ENCODE peak calls at places on chromosome 3, in ten cellular contexts. S, B, F, N, D, T, O, I, J and C are unnamed samples.
A peak's percentile ranks its signal among the peaks of the same experiment; 100 is the strongest.

GRCh38 chr3:161413127-161413854 is 42.0 kb upstream of the SPTSSB start:
- DNase-seq in S (no peak), B (peak; percentile 57), F (no peak), N (peak; percentile 7), D (peak; percentile 84), T (peak; percentile 66), O (no peak), I (peak; percentile 72), J (no peak), C (no peak)

GRCh38 chr3:175046666-175047065 is 187.5 kb downstream of the NAALADL2 start:
- DNase-seq in S (no peak), B (no peak), F (no peak), N (no peak), D (peak; percentile 37), T (no peak), O (no peak), I (peak; percentile 11), J (no peak), C (no peak)

GRCh38 chr3:141448606-141449216 is 38.1 kb upstream of the RASA2 start:
- DNase-seq in S (no peak), B (no peak), F (no peak), N (no peak), D (no peak), T (no peak), O (no peak), I (peak; percentile 62), J (no peak), C (no peak)

GRCh38 chr3:185207931-185208746 is 45.7 kb downstream of the EHHADH start:
- DNase-seq in S (no peak), B (no peak), F (peak; percentile 45), N (no peak), D (peak; percentile 37), T (no peak), O (no peak), I (peak; percentile 30), J (peak; percentile 92), C (no peak)

GRCh38 chr3:193971268-193971751 is 164.6 kb upstream of the HES1 start:
- DNase-seq in S (no peak), B (no peak), F (peak; percentile 67), N (no peak), D (no peak), T (no peak), O (no peak), I (peak; percentile 47), J (peak; percentile 68), C (no peak)

GRCh38 chr3:63912768-63913588 is 795 bp upstream of the SCAANT1 start:
- DNase-seq in S (peak; percentile 30), B (no peak), F (peak; percentile 53), N (no peak), D (peak; percentile 70), T (peak; percentile 44), O (no peak), I (peak; percentile 76), J (peak; percentile 61), C (peak; percentile 39)

GRCh38 chr3:184559336-184559735 is 2.2 kb upstream of the EPHB3 start:
- DNase-seq in S (no peak), B (no peak), F (no peak), N (no peak), D (no peak), T (no peak), O (no peak), I (no peak), J (no peak), C (peak; percentile 16)

GRCh38 chr3:106332884-106333283 is 464.1 kb upstream of the CBLB start:
- DNase-seq in S (no peak), B (no peak), F (no peak), N (no peak), D (no peak), T (no peak), O (no peak), I (no peak), J (peak; percentile 82), C (no peak)

GRCh38 chr3:24365168-24365567 is 129.5 kb downstream of the THRB start:
- DNase-seq in S (no peak), B (no peak), F (no peak), N (peak; percentile 60), D (peak; percentile 90), T (peak; percentile 35), O (no peak), I (peak; percentile 84), J (peak; percentile 97), C (no peak)

GRCh38 chr3:80338366-80338765 is 570.6 kb upstream of the ROBO1 start:
- DNase-seq in S (no peak), B (no peak), F (no peak), N (no peak), D (peak; percentile 3), T (no peak), O (no peak), I (no peak), J (peak; percentile 69), C (no peak)

GRCh38 chr3:151999936-152000335 is 126.5 kb downstream of the SUCNR1 start:
- DNase-seq in S (no peak), B (no peak), F (no peak), N (no peak), D (no peak), T (no peak), O (no peak), I (no peak), J (no peak), C (no peak)

GRCh38 chr3:16687206-16687605 is 82.0 kb upstream of the DAZL start:
- DNase-seq in S (no peak), B (no peak), F (no peak), N (no peak), D (no peak), T (no peak), O (no peak), I (no peak), J (no peak), C (no peak)

GRCh38 chr3:100635273-100635701 is 25.9 kb downstream of the ADGRG7 start:
- DNase-seq in S (no peak), B (no peak), F (no peak), N (no peak), D (no peak), T (no peak), O (no peak), I (no peak), J (no peak), C (no peak)

GRCh38 chr3:94544131-94544530 is 481.3 kb downstream of the NSUN3 start:
- DNase-seq in S (no peak), B (no peak), F (no peak), N (no peak), D (no peak), T (no peak), O (no peak), I (no peak), J (no peak), C (no peak)

GRCh38 chr3:120471643-120472042 is 20.9 kb upstream of the FSTL1 start:
- DNase-seq in S (no peak), B (no peak), F (no peak), N (no peak), D (peak; percentile 62), T (no peak), O (no peak), I (peak; percentile 67), J (no peak), C (no peak)

GRCh38 chr3:39121626-39122025 is 14.1 kb downstream of the TTC21A start:
- DNase-seq in S (no peak), B (no peak), F (no peak), N (no peak), D (no peak), T (no peak), O (no peak), I (no peak), J (no peak), C (no peak)
- TF ChIP-seq CTCF in S (no peak), B (no peak), F (no peak), N (no peak), D (no peak), T (no peak), O (no peak), I (no peak), J (no peak), C (no peak)

GRCh38 chr3:73529280-73530029 is 95.3 kb downstream of the PDZRN3 start:
- DNase-seq in S (no peak), B (no peak), F (no peak), N (no peak), D (no peak), T (no peak), O (no peak), I (no peak), J (no peak), C (no peak)

GRCh38 chr3:73523661-73524060 is 101.1 kb downstream of the PDZRN3 start:
- DNase-seq in S (no peak), B (no peak), F (no peak), N (no peak), D (no peak), T (no peak), O (no peak), I (peak; percentile 37), J (no peak), C (no peak)

GRCh38 chr3:73530030-73530411 is 94.7 kb downstream of the PDZRN3 start:
- DNase-seq in S (no peak), B (no peak), F (no peak), N (no peak), D (peak; percentile 96), T (no peak), O (no peak), I (peak; percentile 93), J (no peak), C (no peak)

GRCh38 chr3:73521936-73522335 is 102.8 kb downstream of the PDZRN3 start:
- DNase-seq in S (no peak), B (no peak), F (no peak), N (no peak), D (no peak), T (no peak), O (no peak), I (no peak), J (no peak), C (no peak)

GRCh38 chr3:73525591-73525990 is 99.2 kb downstream of the PDZRN3 start:
- DNase-seq in S (no peak), B (no peak), F (no peak), N (no peak), D (no peak), T (no peak), O (no peak), I (no peak), J (no peak), C (no peak)
- TF ChIP-seq CTCF in S (no peak), B (no peak), F (no peak), N (no peak), D (no peak), T (no peak), O (no peak), I (no peak), J (no peak), C (no peak)

GRCh38 chr3:126345231-126345630 is 12.0 kb downstream of the KLF15 start:
- DNase-seq in S (no peak), B (peak; percentile 15), F (no peak), N (no peak), D (no peak), T (no peak), O (no peak), I (no peak), J (no peak), C (no peak)
- TF ChIP-seq CTCF in S (no peak), B (no peak), F (no peak), N (no peak), D (no peak), T (no peak), O (no peak), I (no peak), J (no peak), C (no peak)

GRCh38 chr3:98073486-98073885 is 13.5 kb upstream of the OR5AC2 start:
- DNase-seq in S (no peak), B (no peak), F (no peak), N (no peak), D (no peak), T (no peak), O (no peak), I (no peak), J (no peak), C (no peak)

GRCh38 chr3:98070840-98071239 is 16.1 kb upstream of the OR5AC2 start:
- DNase-seq in S (no peak), B (no peak), F (no peak), N (no peak), D (no peak), T (no peak), O (no peak), I (no peak), J (no peak), C (no peak)

GRCh38 chr3:98068824-98069223 is 18.1 kb upstream of the OR5AC2 start:
- DNase-seq in S (no peak), B (no peak), F (no peak), N (no peak), D (no peak), T (no peak), O (no peak), I (no peak), J (peak; percentile 6), C (no peak)
- TF ChIP-seq CTCF in S (no peak), B (no peak), F (no peak), N (no peak), D (no peak), T (no peak), O (peak; percentile 32), I (no peak), J (peak; percentile 28), C (peak; percentile 59)